ENCODE peak calls at places on chromosome 10, in six cellular contexts. One of them, this sample, is unnamed.

GRCh38 chr10:115624448-115624847 is 531.3 kb downstream of the ATRNL1 start:
- DNase-seq in PC-9: no peak
- DNase-seq in astrocyte of the spinal cord: peak
- DNase-seq in brain microvascular endothelial cell: peak
- DNase-seq in activated CD8-positive, alpha-beta T cell treated with anti-CD3 and anti-CD28 coated beads for 36 hours: no peak
- DNase-seq in tibial nerve: no peak
- DNase-seq in this sample: no peak

GRCh38 chr10:97570789-97571536 is 1.6 kb upstream of the ANKRD2 start:
- DNase-seq in PC-9: peak
- DNase-seq in astrocyte of the spinal cord: no peak
- DNase-seq in brain microvascular endothelial cell: no peak
- DNase-seq in activated CD8-positive, alpha-beta T cell treated with anti-CD3 and anti-CD28 coated beads for 36 hours: no peak
- DNase-seq in tibial nerve: no peak
- DNase-seq in this sample: no peak

GRCh38 chr10:776772-777171 is 87.3 kb upstream of the DIP2C start:
- DNase-seq in PC-9: no peak
- DNase-seq in astrocyte of the spinal cord: no peak
- DNase-seq in brain microvascular endothelial cell: no peak
- DNase-seq in activated CD8-positive, alpha-beta T cell treated with anti-CD3 and anti-CD28 coated beads for 36 hours: no peak
- DNase-seq in tibial nerve: no peak
- DNase-seq in this sample: no peak

GRCh38 chr10:131418686-131419085 is 107.2 kb upstream of the TCERG1L start:
- DNase-seq in PC-9: no peak
- DNase-seq in astrocyte of the spinal cord: no peak
- DNase-seq in brain microvascular endothelial cell: no peak
- DNase-seq in activated CD8-positive, alpha-beta T cell treated with anti-CD3 and anti-CD28 coated beads for 36 hours: no peak
- DNase-seq in tibial nerve: no peak
- DNase-seq in this sample: no peak

GRCh38 chr10:132942740-132943554 is 577 bp upstream of the CFAP46 start:
- DNase-seq in PC-9: no peak
- DNase-seq in astrocyte of the spinal cord: no peak
- DNase-seq in brain microvascular endothelial cell: no peak
- DNase-seq in activated CD8-positive, alpha-beta T cell treated with anti-CD3 and anti-CD28 coated beads for 36 hours: no peak
- DNase-seq in tibial nerve: no peak
- DNase-seq in this sample: no peak

GRCh38 chr10:21329995-21330627 is 195.4 kb downstream of the SKIDA1 start:
- DNase-seq in PC-9: peak
- DNase-seq in astrocyte of the spinal cord: peak
- DNase-seq in brain microvascular endothelial cell: peak
- DNase-seq in activated CD8-positive, alpha-beta T cell treated with anti-CD3 and anti-CD28 coated beads for 36 hours: no peak
- DNase-seq in tibial nerve: no peak
- DNase-seq in this sample: peak

GRCh38 chr10:66252986-66253385 is 672.9 kb upstream of the LRRTM3 start:
- DNase-seq in PC-9: no peak
- DNase-seq in astrocyte of the spinal cord: no peak
- DNase-seq in brain microvascular endothelial cell: no peak
- DNase-seq in activated CD8-positive, alpha-beta T cell treated with anti-CD3 and anti-CD28 coated beads for 36 hours: no peak
- DNase-seq in tibial nerve: no peak
- DNase-seq in this sample: no peak

GRCh38 chr10:9957352-9957751 is 1060.3 kb upstream of the CELF2 start:
- DNase-seq in PC-9: no peak
- DNase-seq in astrocyte of the spinal cord: no peak
- DNase-seq in brain microvascular endothelial cell: peak
- DNase-seq in activated CD8-positive, alpha-beta T cell treated with anti-CD3 and anti-CD28 coated beads for 36 hours: no peak
- DNase-seq in tibial nerve: no peak
- DNase-seq in this sample: no peak

GRCh38 chr10:34775044-34775637 is 40.0 kb downstream of the PARD3 start:
- DNase-seq in PC-9: no peak
- DNase-seq in astrocyte of the spinal cord: no peak
- DNase-seq in brain microvascular endothelial cell: no peak
- DNase-seq in activated CD8-positive, alpha-beta T cell treated with anti-CD3 and anti-CD28 coated beads for 36 hours: no peak
- DNase-seq in tibial nerve: no peak
- DNase-seq in this sample: no peak

GRCh38 chr10:6838118-6838517 is 258.0 kb upstream of the PRKCQ start:
- DNase-seq in PC-9: no peak
- DNase-seq in astrocyte of the spinal cord: no peak
- DNase-seq in brain microvascular endothelial cell: no peak
- DNase-seq in activated CD8-positive, alpha-beta T cell treated with anti-CD3 and anti-CD28 coated beads for 36 hours: peak
- DNase-seq in tibial nerve: no peak
- DNase-seq in this sample: no peak

GRCh38 chr10:125779403-125780327 is 4.0 kb upstream of the MMP21 start:
- DNase-seq in PC-9: no peak
- DNase-seq in astrocyte of the spinal cord: no peak
- DNase-seq in brain microvascular endothelial cell: no peak
- DNase-seq in activated CD8-positive, alpha-beta T cell treated with anti-CD3 and anti-CD28 coated beads for 36 hours: no peak
- DNase-seq in tibial nerve: no peak
- DNase-seq in this sample: no peak

GRCh38 chr10:3787001-3787400 is 2.0 kb upstream of the KLF6 start:
- DNase-seq in PC-9: no peak
- DNase-seq in astrocyte of the spinal cord: peak
- DNase-seq in brain microvascular endothelial cell: no peak
- DNase-seq in activated CD8-positive, alpha-beta T cell treated with anti-CD3 and anti-CD28 coated beads for 36 hours: no peak
- DNase-seq in tibial nerve: no peak
- DNase-seq in this sample: no peak

DNA sequence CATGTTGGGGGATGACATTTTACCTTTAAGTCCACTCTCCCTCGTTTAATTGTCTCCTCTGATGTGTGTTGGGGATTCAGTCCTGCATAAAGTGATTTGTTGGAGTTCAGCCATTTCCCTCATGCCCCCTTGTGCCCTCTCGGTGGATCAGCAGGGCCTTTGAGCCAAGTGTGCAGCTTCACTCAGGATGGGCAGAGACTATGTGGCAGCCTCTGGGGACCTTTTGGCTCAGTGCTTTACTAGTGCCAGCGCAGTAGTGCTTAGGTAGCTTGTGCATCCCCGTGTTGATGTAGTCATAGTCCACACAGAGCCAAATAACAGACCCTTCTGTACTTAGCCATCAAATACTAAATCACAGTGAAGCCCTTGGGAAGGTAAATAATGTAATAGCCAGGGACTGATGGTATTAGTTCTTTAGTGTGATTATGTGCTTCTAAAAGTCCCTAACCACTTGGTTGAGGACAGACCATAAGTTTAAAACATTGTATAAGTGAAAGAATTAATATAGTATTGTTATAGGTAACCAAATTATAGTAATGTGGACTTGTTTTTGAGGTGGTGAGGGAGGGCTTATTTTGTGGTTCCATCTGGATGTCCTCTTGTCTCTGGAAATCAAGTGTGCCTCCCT is 11.4 kb downstream of the BUB3 start:
- DNase-seq in PC-9: no peak
- DNase-seq in astrocyte of the spinal cord: no peak
- DNase-seq in brain microvascular endothelial cell: no peak
- DNase-seq in activated CD8-positive, alpha-beta T cell treated with anti-CD3 and anti-CD28 coated beads for 36 hours: no peak
- DNase-seq in tibial nerve: no peak
- DNase-seq in this sample: no peak
- TF ChIP-seq CTCF in PC-9: no peak
- TF ChIP-seq CTCF in astrocyte of the spinal cord: peak
- TF ChIP-seq CTCF in brain microvascular endothelial cell: peak
- TF ChIP-seq CTCF in activated CD8-positive, alpha-beta T cell treated with anti-CD3 and anti-CD28 coated beads for 36 hours: no peak
- TF ChIP-seq CTCF in tibial nerve: no peak
- TF ChIP-seq CTCF in this sample: peak

GRCh38 chr10:104301907-104302690 is 33.1 kb downstream of the GSTO2 start:
- DNase-seq in PC-9: no peak
- DNase-seq in astrocyte of the spinal cord: no peak
- DNase-seq in brain microvascular endothelial cell: no peak
- DNase-seq in activated CD8-positive, alpha-beta T cell treated with anti-CD3 and anti-CD28 coated beads for 36 hours: no peak
- DNase-seq in tibial nerve: no peak
- DNase-seq in this sample: peak
- TF ChIP-seq CTCF in PC-9: no peak
- TF ChIP-seq CTCF in astrocyte of the spinal cord: peak
- TF ChIP-seq CTCF in brain microvascular endothelial cell: peak
- TF ChIP-seq CTCF in activated CD8-positive, alpha-beta T cell treated with anti-CD3 and anti-CD28 coated beads for 36 hours: no peak
- TF ChIP-seq CTCF in tibial nerve: no peak
- TF ChIP-seq CTCF in this sample: peak

GRCh38 chr10:43075612-43076003 is 1.3 kb upstream of the RET start:
- DNase-seq in PC-9: no peak
- DNase-seq in astrocyte of the spinal cord: no peak
- DNase-seq in brain microvascular endothelial cell: no peak
- DNase-seq in activated CD8-positive, alpha-beta T cell treated with anti-CD3 and anti-CD28 coated beads for 36 hours: peak
- DNase-seq in tibial nerve: no peak
- DNase-seq in this sample: no peak
- TF ChIP-seq CTCF in PC-9: no peak
- TF ChIP-seq CTCF in astrocyte of the spinal cord: no peak
- TF ChIP-seq CTCF in brain microvascular endothelial cell: peak
- TF ChIP-seq CTCF in activated CD8-positive, alpha-beta T cell treated with anti-CD3 and anti-CD28 coated beads for 36 hours: no peak
- TF ChIP-seq CTCF in tibial nerve: no peak
- TF ChIP-seq CTCF in this sample: peak

DNA sequence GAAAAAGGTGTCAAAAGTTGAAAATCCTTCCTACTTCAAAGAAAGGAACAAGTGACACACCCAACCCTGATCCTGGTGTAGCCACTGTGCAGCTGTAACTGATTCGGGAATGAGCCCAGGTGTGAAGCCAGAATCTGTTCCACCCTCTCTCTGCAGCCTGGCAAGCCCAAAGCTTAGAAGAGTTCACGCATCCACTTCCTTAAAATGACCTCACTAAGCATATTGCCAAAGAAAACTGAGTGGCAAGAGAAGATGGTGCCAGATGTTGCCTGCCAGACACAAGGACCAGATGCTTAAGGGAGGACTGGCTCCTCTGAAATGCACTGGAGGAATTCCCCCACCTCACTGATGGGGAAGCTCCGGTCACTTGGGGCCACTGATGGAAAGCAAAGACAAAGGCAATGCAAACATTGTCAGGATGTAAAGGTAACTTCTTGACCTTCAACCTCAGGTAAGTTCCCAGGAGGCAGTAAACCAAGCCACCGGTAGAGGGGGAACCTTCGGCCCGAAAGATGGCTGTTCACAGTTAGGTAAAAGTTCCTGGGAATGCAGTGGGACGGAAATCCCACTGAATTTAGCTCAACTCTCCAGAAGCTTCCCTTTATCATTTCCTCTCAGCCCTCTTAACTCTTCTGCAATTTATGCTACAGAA is 554.9 kb downstream of the KCNMA1 start:
- DNase-seq in PC-9: no peak
- DNase-seq in astrocyte of the spinal cord: no peak
- DNase-seq in brain microvascular endothelial cell: no peak
- DNase-seq in activated CD8-positive, alpha-beta T cell treated with anti-CD3 and anti-CD28 coated beads for 36 hours: no peak
- DNase-seq in tibial nerve: no peak
- DNase-seq in this sample: no peak
- TF ChIP-seq CTCF in PC-9: no peak
- TF ChIP-seq CTCF in astrocyte of the spinal cord: peak
- TF ChIP-seq CTCF in brain microvascular endothelial cell: peak
- TF ChIP-seq CTCF in activated CD8-positive, alpha-beta T cell treated with anti-CD3 and anti-CD28 coated beads for 36 hours: no peak
- TF ChIP-seq CTCF in tibial nerve: no peak
- TF ChIP-seq CTCF in this sample: no peak

GRCh38 chr10:36725581-36726520 is 399.5 kb upstream of the ANKRD30A start:
- DNase-seq in PC-9: peak
- DNase-seq in astrocyte of the spinal cord: peak
- DNase-seq in brain microvascular endothelial cell: peak
- DNase-seq in activated CD8-positive, alpha-beta T cell treated with anti-CD3 and anti-CD28 coated beads for 36 hours: no peak
- DNase-seq in tibial nerve: no peak
- DNase-seq in this sample: peak
- TF ChIP-seq CTCF in PC-9: no peak
- TF ChIP-seq CTCF in astrocyte of the spinal cord: peak
- TF ChIP-seq CTCF in brain microvascular endothelial cell: peak
- TF ChIP-seq CTCF in activated CD8-positive, alpha-beta T cell treated with anti-CD3 and anti-CD28 coated beads for 36 hours: no peak
- TF ChIP-seq CTCF in tibial nerve: no peak
- TF ChIP-seq CTCF in this sample: no peak

GRCh38 chr10:121668336-121669009 is 70.2 kb upstream of the FGFR2 start:
- DNase-seq in PC-9: no peak
- DNase-seq in astrocyte of the spinal cord: peak
- DNase-seq in brain microvascular endothelial cell: no peak
- DNase-seq in activated CD8-positive, alpha-beta T cell treated with anti-CD3 and anti-CD28 coated beads for 36 hours: no peak
- DNase-seq in tibial nerve: no peak
- DNase-seq in this sample: no peak
- TF ChIP-seq CTCF in PC-9: no peak
- TF ChIP-seq CTCF in astrocyte of the spinal cord: no peak
- TF ChIP-seq CTCF in brain microvascular endothelial cell: no peak
- TF ChIP-seq CTCF in activated CD8-positive, alpha-beta T cell treated with anti-CD3 and anti-CD28 coated beads for 36 hours: no peak
- TF ChIP-seq CTCF in tibial nerve: no peak
- TF ChIP-seq CTCF in this sample: no peak

GRCh38 chr10:62640386-62640785 is 164.1 kb upstream of the ADO start:
- DNase-seq in PC-9: no peak
- DNase-seq in astrocyte of the spinal cord: no peak
- DNase-seq in brain microvascular endothelial cell: no peak
- DNase-seq in activated CD8-positive, alpha-beta T cell treated with anti-CD3 and anti-CD28 coated beads for 36 hours: no peak
- DNase-seq in tibial nerve: no peak
- DNase-seq in this sample: no peak

GRCh38 chr10:62637249-62638061 is 167.1 kb upstream of the ADO start:
- DNase-seq in PC-9: no peak
- DNase-seq in astrocyte of the spinal cord: no peak
- DNase-seq in brain microvascular endothelial cell: peak
- DNase-seq in activated CD8-positive, alpha-beta T cell treated with anti-CD3 and anti-CD28 coated beads for 36 hours: peak
- DNase-seq in tibial nerve: no peak
- DNase-seq in this sample: peak

GRCh38 chr10:62639139-62639538 is 165.4 kb upstream of the ADO start:
- DNase-seq in PC-9: no peak
- DNase-seq in astrocyte of the spinal cord: no peak
- DNase-seq in brain microvascular endothelial cell: no peak
- DNase-seq in activated CD8-positive, alpha-beta T cell treated with anti-CD3 and anti-CD28 coated beads for 36 hours: no peak
- DNase-seq in tibial nerve: no peak
- DNase-seq in this sample: no peak

GRCh38 chr10:62636825-62637248 is 167.7 kb upstream of the ADO start:
- DNase-seq in PC-9: no peak
- DNase-seq in astrocyte of the spinal cord: no peak
- DNase-seq in brain microvascular endothelial cell: no peak
- DNase-seq in activated CD8-positive, alpha-beta T cell treated with anti-CD3 and anti-CD28 coated beads for 36 hours: peak
- DNase-seq in tibial nerve: no peak
- DNase-seq in this sample: no peak

DNA sequence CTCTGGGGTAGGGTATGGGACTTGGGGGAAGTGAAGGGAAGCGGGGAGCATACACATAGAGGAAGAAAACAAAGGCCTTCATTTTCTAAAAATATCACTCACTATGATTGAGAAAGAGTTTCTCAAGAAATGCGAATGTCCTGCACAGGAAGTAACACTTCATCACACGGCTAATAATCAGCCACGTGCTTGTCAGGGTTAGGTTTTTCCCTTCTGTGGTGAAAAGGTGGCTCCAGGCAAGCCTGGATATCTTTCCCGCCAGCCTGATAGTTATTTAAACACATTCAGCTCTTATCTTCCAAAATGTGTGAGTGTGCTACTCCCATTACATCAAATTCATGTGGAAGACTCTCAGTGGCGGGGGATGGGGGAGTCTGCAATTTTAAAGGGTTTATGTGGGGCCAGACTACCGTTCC is 166.4 kb upstream of the ADO start:
- DNase-seq in PC-9: no peak
- DNase-seq in astrocyte of the spinal cord: no peak
- DNase-seq in brain microvascular endothelial cell: peak
- DNase-seq in activated CD8-positive, alpha-beta T cell treated with anti-CD3 and anti-CD28 coated beads for 36 hours: no peak
- DNase-seq in tibial nerve: peak
- DNase-seq in this sample: no peak
- TF ChIP-seq CTCF in PC-9: no peak
- TF ChIP-seq CTCF in astrocyte of the spinal cord: no peak
- TF ChIP-seq CTCF in brain microvascular endothelial cell: no peak
- TF ChIP-seq CTCF in activated CD8-positive, alpha-beta T cell treated with anti-CD3 and anti-CD28 coated beads for 36 hours: no peak
- TF ChIP-seq CTCF in tibial nerve: no peak
- TF ChIP-seq CTCF in this sample: no peak

GRCh38 chr10:43306899-43307298 is 40.0 kb upstream of the RASGEF1A start:
- DNase-seq in PC-9: no peak
- DNase-seq in astrocyte of the spinal cord: no peak
- DNase-seq in brain microvascular endothelial cell: no peak
- DNase-seq in activated CD8-positive, alpha-beta T cell treated with anti-CD3 and anti-CD28 coated beads for 36 hours: no peak
- DNase-seq in tibial nerve: no peak
- DNase-seq in this sample: no peak
- TF ChIP-seq CTCF in PC-9: no peak
- TF ChIP-seq CTCF in astrocyte of the spinal cord: no peak
- TF ChIP-seq CTCF in brain microvascular endothelial cell: no peak
- TF ChIP-seq CTCF in activated CD8-positive, alpha-beta T cell treated with anti-CD3 and anti-CD28 coated beads for 36 hours: no peak
- TF ChIP-seq CTCF in tibial nerve: no peak
- TF ChIP-seq CTCF in this sample: no peak